ENCODE peak calls at places on chromosome 1, in seven cellular contexts. S, U, C, N, J, I and P are unnamed samples.

GRCh38 chr1:226870026-226870322 is 442 bp upstream of the PSEN2 start:
- DNase-seq in S (no peak), U (no peak), C (no peak), N (no peak), J (no peak), I (no peak), P (no peak)

GRCh38 chr1:156104065-156104810 is 10.3 kb upstream of the LMNA start:
- DNase-seq in S (peak; percentile 86), U (peak; percentile 81), C (peak; percentile 63), N (no peak), J (peak; percentile 93), I (no peak), P (peak; percentile 62)

GRCh38 chr1:14262582-14262981 is 335.9 kb upstream of the KAZN start:
- DNase-seq in S (no peak), U (no peak), C (no peak), N (no peak), J (no peak), I (no peak), P (no peak)

GRCh38 chr1:117930484-117930883 is 945 bp downstream of the WDR3 start:
- DNase-seq in S (peak; percentile 2), U (no peak), C (no peak), N (no peak), J (no peak), I (no peak), P (peak; percentile 2)

GRCh38 chr1:64569376-64569775 is 99.4 kb downstream of the CACHD1 start:
- DNase-seq in S (no peak), U (no peak), C (no peak), N (no peak), J (no peak), I (no peak), P (no peak)

GRCh38 chr1:31371560-31371959 is 1.3 kb downstream of the FABP3 start:
- DNase-seq in S (no peak), U (no peak), C (no peak), N (no peak), J (no peak), I (no peak), P (peak; percentile 62)

GRCh38 chr1:197995408-197996258 is 78.5 kb downstream of the LHX9 start:
- DNase-seq in S (no peak), U (no peak), C (no peak), N (no peak), J (no peak), I (no peak), P (no peak)

GRCh38 chr1:185409763-185410528 is 92.9 kb upstream of the IVNS1ABP start:
- DNase-seq in S (no peak), U (no peak), C (no peak), N (no peak), J (no peak), I (no peak), P (no peak)

GRCh38 chr1:7407980-7408770 is 362.9 kb upstream of the VAMP3 start:
- DNase-seq in S (no peak), U (no peak), C (no peak), N (no peak), J (no peak), I (no peak), P (no peak)